ENCODE peak calls at places on chromosomes 13 and 19, in eight cellular contexts. D is CD4-positive, alpha-beta T cell; O is progenitor cell of endocrine pancreas; W is Caco-2; C is neural progenitor cell; N is mesothelial cell of epicardium; G is WTC11; Z is GM13977. I is an unnamed sample.

GRCh38 chr13:32033744-32034143 is 2.2 kb downstream of the FRY start:
- DNase-seq in D (no peak), C (no peak), G (no peak), N (no peak), Z (no peak), O (no peak), W (no peak), I (no peak)

GRCh38 chr13:75368167-75368566 is 113.8 kb downstream of the TBC1D4 start:
- DNase-seq in G (no peak), O (no peak), C (no peak), W (no peak), N (no peak), D (no peak), Z (no peak), I (no peak)

GRCh38 chr19:51141181-51141580 is 920 bp upstream of the SIGLEC7 start:
- DNase-seq in N (peak), W (no peak), D (no peak), C (no peak), O (no peak), G (no peak), Z (no peak), I (no peak)

GRCh38 chr13:45674908-45675307 is 27.2 kb upstream of the CBY2 start:
- DNase-seq in O (no peak), G (no peak), C (peak), D (no peak), N (peak), Z (no peak), W (no peak), I (no peak)

GRCh38 chr19:34309368-34310138 is 55.2 kb downstream of the GARRE1 start:
- DNase-seq in D (no peak), Z (no peak), N (no peak), O (no peak), C (no peak), G (no peak), W (no peak), I (no peak)

GRCh38 chr13:43132228-43132627 is 108.8 kb downstream of the DNAJC15 start:
- DNase-seq in C (peak), G (peak), W (peak), D (no peak), Z (peak), O (no peak), N (no peak), I (peak)

GRCh38 chr13:74129500-74130144 is 4.6 kb downstream of the KLF12 start:
- DNase-seq in D (peak), G (no peak), W (no peak), Z (no peak), N (no peak), C (no peak), O (no peak), I (no peak)

GRCh38 chr13:43071824-43072223 is 48.4 kb downstream of the DNAJC15 start:
- DNase-seq in W (no peak), O (no peak), G (no peak), N (no peak), C (peak), Z (no peak), D (no peak), I (no peak)

GRCh38 chr19:29093553-29093908 is 119.4 kb downstream of the UQCRFS1 start:
- DNase-seq in Z (no peak), C (no peak), D (no peak), N (no peak), G (no peak), O (no peak), W (no peak), I (no peak)

GRCh38 chr13:72651196-72651595 is 76.2 kb downstream of the MZT1 start:
- DNase-seq in D (no peak), G (no peak), N (no peak), C (peak), W (no peak), Z (no peak), O (no peak), I (no peak)
- TF ChIP-seq CTCF in D (no peak), G (no peak), N (no peak), C (peak), W (peak), Z (peak), O (peak), I (no peak)

GRCh38 chr13:40789275-40790231 is at the start of gene SLC25A15:
- DNase-seq in Z (peak), G (peak), W (peak), O (peak), C (peak), D (peak), N (peak), I (peak)
- TF ChIP-seq CTCF in Z (peak), G (no peak), W (peak), O (peak), C (peak), D (no peak), N (no peak), I (no peak)

GRCh38 chr13:51765142-51765515 is 38.8 kb downstream of the DHRS12 start:
- DNase-seq in C (no peak), N (no peak), W (no peak), O (no peak), Z (no peak), D (no peak), G (no peak), I (no peak)

GRCh38 chr13:51768976-51769375 is 35.0 kb downstream of the DHRS12 start:
- DNase-seq in C (no peak), N (no peak), O (no peak), D (no peak), W (no peak), G (no peak), Z (no peak), I (no peak)

GRCh38 chr13:51769455-51770127 is 34.4 kb downstream of the DHRS12 start:
- DNase-seq in Z (no peak), W (no peak), N (no peak), G (no peak), D (no peak), C (no peak), O (no peak), I (no peak)

GRCh38 chr13:51768378-51768921 is 35.5 kb downstream of the DHRS12 start:
- DNase-seq in G (peak), C (peak), D (no peak), Z (no peak), N (no peak), W (no peak), O (no peak), I (no peak)

GRCh38 chr13:51767100-51767499 is 36.9 kb downstream of the DHRS12 start:
- DNase-seq in W (no peak), N (no peak), D (no peak), G (no peak), C (peak), Z (no peak), O (no peak), I (peak)
- TF ChIP-seq CTCF in W (no peak), N (no peak), D (no peak), G (no peak), C (peak), Z (peak), O (no peak), I (no peak)

GRCh38 chr13:38045278-38046048 is 175.9 kb upstream of the TRPC4 start:
- DNase-seq in G (no peak), Z (no peak), O (no peak), C (peak), D (no peak), W (no peak), N (no peak), I (peak)
- TF ChIP-seq CTCF in G (peak), Z (peak), O (peak), C (peak), D (no peak), W (peak), N (no peak), I (peak)

GRCh38 chr19:18845961-18846360 is 14.2 kb downstream of the UPF1 start:
- DNase-seq in D (no peak), N (no peak), G (no peak), W (no peak), O (no peak), C (no peak), Z (no peak), I (no peak)
- TF ChIP-seq CTCF in D (no peak), N (no peak), G (no peak), W (no peak), O (no peak), C (no peak), Z (no peak), I (no peak)

DNA sequence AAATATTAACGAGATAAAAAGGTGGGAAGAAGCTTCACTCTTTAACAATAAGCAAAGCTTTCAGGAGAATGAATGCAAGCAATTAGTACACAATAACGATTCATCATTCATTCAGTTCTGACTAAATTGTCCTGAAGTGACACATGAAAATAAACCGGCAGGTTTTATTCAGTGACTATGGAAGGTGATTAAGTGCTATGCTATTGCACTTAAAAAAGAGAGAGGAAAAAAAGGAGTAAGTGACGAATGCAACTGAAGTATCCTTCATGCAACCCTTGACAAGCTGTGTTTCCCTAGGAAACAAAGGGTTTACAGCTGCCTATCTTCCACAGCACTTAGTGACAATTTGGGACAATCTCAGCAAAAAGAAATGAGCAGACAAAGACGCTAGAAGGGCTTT is 1.4 kb downstream of the LIG4 start:
- DNase-seq in G (no peak), C (peak), N (no peak), Z (no peak), O (no peak), W (no peak), D (no peak), I (no peak)
- TF ChIP-seq CTCF in G (no peak), C (no peak), N (no peak), Z (no peak), O (no peak), W (no peak), D (no peak), I (no peak)

DNA sequence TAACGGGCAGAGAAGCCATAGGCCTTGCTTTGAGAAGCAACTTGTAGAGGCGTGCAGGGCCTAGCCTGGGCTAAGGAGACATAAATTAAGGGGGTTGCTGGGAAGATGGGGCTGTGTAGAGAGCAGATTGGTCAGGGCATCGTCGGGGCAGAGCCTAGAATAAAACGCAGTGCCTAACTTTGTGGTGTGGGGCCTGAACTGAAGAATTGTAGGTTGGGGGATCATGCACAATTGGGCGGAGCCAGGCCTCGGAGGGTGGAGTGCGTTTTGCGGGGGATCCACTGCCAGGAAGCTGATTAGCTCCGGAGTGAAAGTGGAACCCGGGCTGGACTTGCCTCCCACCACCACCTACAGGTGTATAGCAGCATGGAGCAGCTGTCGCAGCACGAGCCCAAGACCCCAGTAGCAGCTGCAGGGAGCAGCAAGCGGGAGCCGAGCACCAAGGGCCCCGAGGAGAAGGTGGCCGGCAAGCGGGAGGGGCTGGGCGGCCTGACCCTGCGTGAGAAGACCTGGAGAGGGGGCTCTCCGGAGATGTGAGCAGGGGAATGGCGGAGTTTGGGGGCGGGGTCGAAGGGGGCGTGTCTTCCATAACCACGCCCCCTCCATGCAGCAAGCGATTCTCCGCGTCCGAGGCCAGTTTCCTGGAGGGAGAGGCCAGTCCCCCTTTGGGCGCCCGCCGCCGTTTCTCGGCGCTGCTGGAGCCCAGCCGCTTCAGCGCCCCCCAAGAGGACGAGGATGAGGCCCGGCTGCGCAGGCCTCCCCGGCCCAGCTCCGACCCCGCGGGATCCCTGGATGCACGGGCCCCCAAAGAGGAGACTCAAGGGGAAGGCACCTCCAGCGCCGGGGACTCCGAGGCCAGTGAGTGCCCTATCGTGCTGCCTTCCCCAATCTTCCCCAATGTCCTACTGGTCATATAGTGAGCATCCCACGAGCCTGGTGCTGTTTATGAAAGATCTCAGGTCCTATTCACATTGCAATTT is 13.8 kb downstream of the DNASE2 start:
- DNase-seq in C (peak), G (peak), N (peak), D (peak), O (peak), Z (peak), W (peak), I (peak)
- TF ChIP-seq CTCF in C (peak), G (no peak), N (no peak), D (no peak), O (peak), Z (no peak), W (no peak), I (no peak)

GRCh38 chr13:80082396-80083096 is 258.4 kb downstream of the SPRY2 start:
- DNase-seq in G (no peak), C (no peak), D (no peak), W (no peak), Z (no peak), N (no peak), O (no peak), I (no peak)
- TF ChIP-seq CTCF in G (no peak), C (no peak), D (no peak), W (no peak), Z (no peak), N (no peak), O (no peak), I (no peak)

I was measured in endothelial cell.